ENCODE peak calls at places on chromosomes 4 and X, in eight cellular contexts. One of them, this sample, is unnamed.
A peak's percentile ranks its signal among the peaks of the same experiment; 100 is the strongest.

GRCh38 chr4:113436360-113436759 is 325.2 kb downstream of the CAMK2D start:
- DNase-seq in heart left ventricle: peak; percentile 67
- DNase-seq in uterus: no peak
- DNase-seq in thyroid gland: no peak
- DNase-seq in osteoblast: peak; percentile 66
- DNase-seq in fibroblast of lung: peak; percentile 75
- DNase-seq in cardiac muscle cell: no peak
- DNase-seq in CD8-positive, alpha-beta T cell: no peak
- DNase-seq in this sample: no peak

GRCh38 chr4:98232202-98232601 is 29.0 kb upstream of the RAP1GDS1 start:
- DNase-seq in heart left ventricle: no peak
- DNase-seq in uterus: no peak
- DNase-seq in thyroid gland: no peak
- DNase-seq in osteoblast: no peak
- DNase-seq in fibroblast of lung: peak; percentile 32
- DNase-seq in cardiac muscle cell: no peak
- DNase-seq in CD8-positive, alpha-beta T cell: no peak
- DNase-seq in this sample: no peak

GRCh38 chr4:187276786-187277408 is 553.2 kb upstream of the FAT1 start:
- DNase-seq in heart left ventricle: no peak
- DNase-seq in uterus: no peak
- DNase-seq in thyroid gland: no peak
- DNase-seq in osteoblast: peak; percentile 63
- DNase-seq in fibroblast of lung: peak; percentile 74
- DNase-seq in cardiac muscle cell: no peak
- DNase-seq in CD8-positive, alpha-beta T cell: no peak
- DNase-seq in this sample: no peak

GRCh38 chr4:52560844-52561280 is 98.2 kb downstream of the USP46 start:
- DNase-seq in heart left ventricle: no peak
- DNase-seq in uterus: no peak
- DNase-seq in thyroid gland: no peak
- DNase-seq in osteoblast: peak; percentile 61
- DNase-seq in fibroblast of lung: no peak
- DNase-seq in cardiac muscle cell: peak; percentile 28
- DNase-seq in CD8-positive, alpha-beta T cell: no peak
- DNase-seq in this sample: peak; percentile 93

GRCh38 chrX:26649534-26649933 is 433.6 kb downstream of the MAGEB5 start:
- DNase-seq in heart left ventricle: no peak
- DNase-seq in uterus: no peak
- DNase-seq in thyroid gland: no peak
- DNase-seq in osteoblast: no peak
- DNase-seq in fibroblast of lung: peak; percentile 28
- DNase-seq in cardiac muscle cell: peak; percentile 28
- DNase-seq in CD8-positive, alpha-beta T cell: no peak
- DNase-seq in this sample: no peak

GRCh38 chr4:186132577-186133277 is 28.2 kb downstream of the FAM149A start:
- DNase-seq in heart left ventricle: no peak
- DNase-seq in uterus: no peak
- DNase-seq in thyroid gland: no peak
- DNase-seq in osteoblast: no peak
- DNase-seq in fibroblast of lung: peak; percentile 21
- DNase-seq in cardiac muscle cell: peak; percentile 76
- DNase-seq in CD8-positive, alpha-beta T cell: no peak
- DNase-seq in this sample: no peak

GRCh38 chr4:8877780-8878040 is 6.1 kb upstream of the HMX1 start:
- DNase-seq in heart left ventricle: no peak
- DNase-seq in uterus: no peak
- DNase-seq in thyroid gland: no peak
- DNase-seq in osteoblast: no peak
- DNase-seq in fibroblast of lung: no peak
- DNase-seq in cardiac muscle cell: no peak
- DNase-seq in CD8-positive, alpha-beta T cell: no peak
- DNase-seq in this sample: no peak

GRCh38 chr4:4613126-4613465 is 71.2 kb upstream of the STX18 start:
- DNase-seq in heart left ventricle: no peak
- DNase-seq in uterus: no peak
- DNase-seq in thyroid gland: no peak
- DNase-seq in osteoblast: no peak
- DNase-seq in fibroblast of lung: peak; percentile 11
- DNase-seq in cardiac muscle cell: no peak
- DNase-seq in CD8-positive, alpha-beta T cell: no peak
- DNase-seq in this sample: no peak

GRCh38 chr4:155523358-155523757 is 143.3 kb upstream of the GUCY1A1 start:
- DNase-seq in heart left ventricle: no peak
- DNase-seq in uterus: no peak
- DNase-seq in thyroid gland: no peak
- DNase-seq in osteoblast: no peak
- DNase-seq in fibroblast of lung: no peak
- DNase-seq in cardiac muscle cell: no peak
- DNase-seq in CD8-positive, alpha-beta T cell: no peak
- DNase-seq in this sample: no peak

GRCh38 chrX:26442340-26442739 is 226.4 kb downstream of the MAGEB5 start:
- DNase-seq in heart left ventricle: no peak
- DNase-seq in uterus: no peak
- DNase-seq in thyroid gland: no peak
- DNase-seq in osteoblast: no peak
- DNase-seq in fibroblast of lung: peak; percentile 40
- DNase-seq in cardiac muscle cell: peak; percentile 51
- DNase-seq in CD8-positive, alpha-beta T cell: no peak
- DNase-seq in this sample: no peak

GRCh38 chrX:11430266-11430665 is 137.1 kb downstream of the AMELX start:
- DNase-seq in heart left ventricle: no peak
- DNase-seq in uterus: no peak
- DNase-seq in thyroid gland: no peak
- DNase-seq in osteoblast: no peak
- DNase-seq in fibroblast of lung: no peak
- DNase-seq in cardiac muscle cell: no peak
- DNase-seq in CD8-positive, alpha-beta T cell: no peak
- DNase-seq in this sample: no peak

GRCh38 chrX:11429543-11430085 is 136.4 kb downstream of the AMELX start:
- DNase-seq in heart left ventricle: no peak
- DNase-seq in uterus: no peak
- DNase-seq in thyroid gland: no peak
- DNase-seq in osteoblast: peak; percentile 61
- DNase-seq in fibroblast of lung: no peak
- DNase-seq in cardiac muscle cell: no peak
- DNase-seq in CD8-positive, alpha-beta T cell: no peak
- DNase-seq in this sample: no peak

GRCh38 chrX:11424903-11425674 is 131.9 kb downstream of the AMELX start:
- DNase-seq in heart left ventricle: no peak
- DNase-seq in uterus: no peak
- DNase-seq in thyroid gland: no peak
- DNase-seq in osteoblast: no peak
- DNase-seq in fibroblast of lung: no peak
- DNase-seq in cardiac muscle cell: no peak
- DNase-seq in CD8-positive, alpha-beta T cell: no peak
- DNase-seq in this sample: no peak

GRCh38 chrX:11426712-11427081 is 133.5 kb downstream of the AMELX start:
- DNase-seq in heart left ventricle: no peak
- DNase-seq in uterus: no peak
- DNase-seq in thyroid gland: no peak
- DNase-seq in osteoblast: no peak
- DNase-seq in fibroblast of lung: no peak
- DNase-seq in cardiac muscle cell: no peak
- DNase-seq in CD8-positive, alpha-beta T cell: no peak
- DNase-seq in this sample: no peak

GRCh38 chrX:11427082-11428033 is 134.1 kb downstream of the AMELX start:
- DNase-seq in heart left ventricle: peak; percentile 37
- DNase-seq in uterus: peak; percentile 45
- DNase-seq in thyroid gland: peak; percentile 72
- DNase-seq in osteoblast: peak; percentile 86
- DNase-seq in fibroblast of lung: peak; percentile 44
- DNase-seq in cardiac muscle cell: peak; percentile 6
- DNase-seq in CD8-positive, alpha-beta T cell: no peak
- DNase-seq in this sample: no peak
- H3K27ac ChIP-seq in heart left ventricle: no peak overlapping the region
- H3K27ac ChIP-seq in uterus: peak overlapping the region; percentile 81
- H3K27ac ChIP-seq in thyroid gland: peak overlapping the region; percentile 96
- H3K27ac ChIP-seq in osteoblast: no peak overlapping the region
- H3K27ac ChIP-seq in fibroblast of lung: peak overlapping the region; percentile 55
- H3K27ac ChIP-seq in cardiac muscle cell: no peak overlapping the region
- H3K27ac ChIP-seq in CD8-positive, alpha-beta T cell: no peak overlapping the region
- H3K27ac ChIP-seq in this sample: no peak overlapping the region

GRCh38 chr4:1937550-1937949 is 66.4 kb downstream of the NSD2 start:
- DNase-seq in heart left ventricle: no peak
- DNase-seq in uterus: no peak
- DNase-seq in thyroid gland: no peak
- DNase-seq in osteoblast: no peak
- DNase-seq in fibroblast of lung: no peak
- DNase-seq in cardiac muscle cell: no peak
- DNase-seq in CD8-positive, alpha-beta T cell: no peak
- DNase-seq in this sample: no peak

GRCh38 chr4:1927675-1928074 is 56.5 kb downstream of the NSD2 start:
- DNase-seq in heart left ventricle: no peak
- DNase-seq in uterus: no peak
- DNase-seq in thyroid gland: no peak
- DNase-seq in osteoblast: no peak
- DNase-seq in fibroblast of lung: peak; percentile 66
- DNase-seq in cardiac muscle cell: no peak
- DNase-seq in CD8-positive, alpha-beta T cell: no peak
- DNase-seq in this sample: no peak

GRCh38 chr4:1933700-1934099 is 62.5 kb downstream of the NSD2 start:
- DNase-seq in heart left ventricle: no peak
- DNase-seq in uterus: no peak
- DNase-seq in thyroid gland: no peak
- DNase-seq in osteoblast: no peak
- DNase-seq in fibroblast of lung: no peak
- DNase-seq in cardiac muscle cell: no peak
- DNase-seq in CD8-positive, alpha-beta T cell: no peak
- DNase-seq in this sample: no peak

GRCh38 chr4:1928356-1929235 is 57.4 kb downstream of the NSD2 start:
- DNase-seq in heart left ventricle: no peak
- DNase-seq in uterus: no peak
- DNase-seq in thyroid gland: no peak
- DNase-seq in osteoblast: no peak
- DNase-seq in fibroblast of lung: no peak
- DNase-seq in cardiac muscle cell: no peak
- DNase-seq in CD8-positive, alpha-beta T cell: no peak
- DNase-seq in this sample: no peak

GRCh38 chr4:1932736-1933135 is 61.5 kb downstream of the NSD2 start:
- DNase-seq in heart left ventricle: no peak
- DNase-seq in uterus: no peak
- DNase-seq in thyroid gland: no peak
- DNase-seq in osteoblast: no peak
- DNase-seq in fibroblast of lung: no peak
- DNase-seq in cardiac muscle cell: no peak
- DNase-seq in CD8-positive, alpha-beta T cell: no peak
- DNase-seq in this sample: no peak
- H3K27ac ChIP-seq in heart left ventricle: no peak overlapping the region
- H3K27ac ChIP-seq in uterus: no peak overlapping the region
- H3K27ac ChIP-seq in thyroid gland: no peak overlapping the region
- H3K27ac ChIP-seq in osteoblast: no peak overlapping the region
- H3K27ac ChIP-seq in fibroblast of lung: no peak overlapping the region
- H3K27ac ChIP-seq in cardiac muscle cell: no peak overlapping the region
- H3K27ac ChIP-seq in CD8-positive, alpha-beta T cell: no peak overlapping the region
- H3K27ac ChIP-seq in this sample: no peak overlapping the region

GRCh38 chr4:10336471-10336870 is 120.8 kb downstream of the ZNF518B start:
- DNase-seq in heart left ventricle: no peak
- DNase-seq in uterus: no peak
- DNase-seq in thyroid gland: no peak
- DNase-seq in osteoblast: no peak
- DNase-seq in fibroblast of lung: no peak
- DNase-seq in cardiac muscle cell: no peak
- DNase-seq in CD8-positive, alpha-beta T cell: no peak
- DNase-seq in this sample: peak; percentile 52

GRCh38 chr4:10334506-10335028 is 122.7 kb downstream of the ZNF518B start:
- DNase-seq in heart left ventricle: no peak
- DNase-seq in uterus: no peak
- DNase-seq in thyroid gland: no peak
- DNase-seq in osteoblast: no peak
- DNase-seq in fibroblast of lung: no peak
- DNase-seq in cardiac muscle cell: no peak
- DNase-seq in CD8-positive, alpha-beta T cell: no peak
- DNase-seq in this sample: no peak

GRCh38 chr4:10333942-10334341 is 123.3 kb downstream of the ZNF518B start:
- DNase-seq in heart left ventricle: no peak
- DNase-seq in uterus: no peak
- DNase-seq in thyroid gland: no peak
- DNase-seq in osteoblast: no peak
- DNase-seq in fibroblast of lung: no peak
- DNase-seq in cardiac muscle cell: no peak
- DNase-seq in CD8-positive, alpha-beta T cell: no peak
- DNase-seq in this sample: no peak

DNA sequence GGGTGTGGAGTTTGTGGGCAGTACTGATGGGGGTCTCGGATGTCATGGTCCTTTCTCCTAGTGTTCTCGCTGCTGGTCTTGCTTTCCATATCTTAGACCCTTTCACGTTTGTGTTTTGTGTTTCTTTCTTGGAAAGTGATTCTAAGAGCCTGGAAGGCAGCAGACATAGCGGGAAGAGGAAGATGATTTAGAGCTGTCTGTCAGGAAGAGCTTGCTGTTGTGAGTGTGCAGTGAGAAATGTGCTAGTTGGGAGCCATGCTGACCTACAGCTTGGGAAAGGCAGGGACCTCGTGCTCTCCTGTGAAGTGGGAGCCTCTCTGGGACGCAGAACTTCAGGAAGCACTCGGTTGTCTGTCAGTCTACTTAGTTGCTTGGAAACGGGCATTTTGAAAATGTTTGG is 122.2 kb downstream of the ZNF518B start:
- DNase-seq in heart left ventricle: no peak
- DNase-seq in uterus: no peak
- DNase-seq in thyroid gland: no peak
- DNase-seq in osteoblast: no peak
- DNase-seq in fibroblast of lung: no peak
- DNase-seq in cardiac muscle cell: no peak
- DNase-seq in CD8-positive, alpha-beta T cell: no peak
- DNase-seq in this sample: no peak
- H3K27ac ChIP-seq in heart left ventricle: no peak overlapping the region
- H3K27ac ChIP-seq in uterus: no peak overlapping the region
- H3K27ac ChIP-seq in thyroid gland: no peak overlapping the region
- H3K27ac ChIP-seq in osteoblast: no peak overlapping the region
- H3K27ac ChIP-seq in fibroblast of lung: no peak overlapping the region
- H3K27ac ChIP-seq in cardiac muscle cell: no peak overlapping the region
- H3K27ac ChIP-seq in CD8-positive, alpha-beta T cell: no peak overlapping the region
- H3K27ac ChIP-seq in this sample: peak overlapping the region; percentile 76

DNA sequence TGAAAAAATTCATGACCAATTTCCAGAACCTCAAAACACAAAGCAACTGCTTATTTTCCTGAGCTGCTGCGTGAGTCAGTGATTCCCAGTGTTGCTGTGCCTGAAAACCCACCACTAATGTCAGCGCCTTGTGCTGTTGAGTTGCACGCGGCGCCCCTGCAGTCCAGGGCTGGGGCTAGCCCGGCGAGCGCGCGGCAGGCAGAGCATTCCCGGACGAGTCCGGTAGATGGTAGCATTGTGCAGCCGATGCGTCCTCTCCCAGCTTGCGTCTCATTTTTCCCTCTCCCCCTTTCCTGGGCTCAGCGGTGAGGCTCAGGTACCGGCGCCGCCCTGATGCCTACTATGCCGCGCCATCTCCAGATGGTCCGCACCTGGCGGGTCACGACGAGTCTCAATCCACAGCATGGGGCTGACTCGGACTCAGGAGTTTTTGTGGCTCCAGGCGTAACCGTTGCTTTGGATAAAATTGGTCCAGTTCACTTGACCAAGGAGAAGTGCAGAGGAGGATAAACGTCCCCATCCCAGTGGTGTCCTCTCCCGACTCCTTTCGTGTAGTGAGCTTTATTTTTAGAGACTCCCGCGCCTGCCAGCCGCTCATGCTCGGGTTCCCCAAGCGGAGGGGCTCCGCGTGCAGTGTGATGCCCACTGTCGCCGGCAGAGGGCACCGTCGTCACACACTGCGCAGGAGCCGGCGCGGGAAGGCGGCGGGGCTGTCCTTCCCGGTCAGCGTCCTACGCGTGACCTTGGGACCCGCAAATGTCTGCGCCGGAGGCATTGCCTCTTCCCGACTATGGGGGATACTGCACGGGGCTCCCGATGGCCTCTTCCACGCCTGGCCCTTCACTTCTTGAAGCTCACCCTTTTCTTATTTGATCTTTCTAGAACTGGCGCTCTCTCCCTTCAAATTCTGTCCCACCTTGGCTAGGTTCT is 53.6 kb upstream of the IGFBP7 start:
- DNase-seq in heart left ventricle: peak; percentile 81
- DNase-seq in uterus: peak; percentile 85
- DNase-seq in thyroid gland: peak; percentile 73
- DNase-seq in osteoblast: peak; percentile 93
- DNase-seq in fibroblast of lung: peak; percentile 71
- DNase-seq in cardiac muscle cell: peak; percentile 90
- DNase-seq in CD8-positive, alpha-beta T cell: peak; percentile 78
- DNase-seq in this sample: no peak
- H3K27ac ChIP-seq in heart left ventricle: no peak overlapping the region
- H3K27ac ChIP-seq in uterus: peak overlapping the region; percentile 77
- H3K27ac ChIP-seq in thyroid gland: peak overlapping the region; percentile 67
- H3K27ac ChIP-seq in osteoblast: peak overlapping the region; percentile 30
- H3K27ac ChIP-seq in fibroblast of lung: peak overlapping the region; percentile 26
- H3K27ac ChIP-seq in cardiac muscle cell: peak overlapping the region; percentile 7
- H3K27ac ChIP-seq in CD8-positive, alpha-beta T cell: no peak overlapping the region
- H3K27ac ChIP-seq in this sample: no peak overlapping the region